ENCODE peak calls at places on chromosomes 3 and 15, in ten cellular contexts. One of them, this sample, is unnamed.

GRCh38 chr3:128969993-128970740 is 23.7 kb downstream of the CFAP92 start:
- DNase-seq in astrocyte of the spinal cord: peak; percentile 40
- DNase-seq in iris pigment epithelial cell: peak; percentile 31
- DNase-seq in activated CD4-positive, alpha-beta T cell treated with anti-CD3 and anti-CD28 coated beads, Interleukin-2, amount 50 U/mL, for 24 hours: peak; percentile 51
- DNase-seq in GF-D8: no peak
- DNase-seq in uterus: peak; percentile 42
- DNase-seq in NCI-H1105 treated with DMSO at 0.1 percent for 48 hours: peak; percentile 65
- DNase-seq in NCI-H345: peak; percentile 35
- DNase-seq in stimulated activated CD8-positive, alpha-beta memory T cell treated with anti-CD3 and anti-CD28 coated beads, Interleukin-12 subunit alpha, Interleukin-12 subunit beta, amount 100 ng/mL, for 1 hour: peak; percentile 44
- DNase-seq in sciatic nerve: peak; percentile 73
- DNase-seq in this sample: no peak

GRCh38 chr3:125051715-125052581 is 3.8 kb downstream of the HEG1 start:
- DNase-seq in stimulated activated CD8-positive, alpha-beta memory T cell treated with anti-CD3 and anti-CD28 coated beads, Interleukin-12 subunit alpha, Interleukin-12 subunit beta, amount 100 ng/mL, for 1 hour: peak; percentile 52
- DNase-seq in NCI-H345: no peak
- DNase-seq in astrocyte of the spinal cord: peak; percentile 94
- DNase-seq in NCI-H1105 treated with DMSO at 0.1 percent for 48 hours: no peak
- DNase-seq in uterus: peak; percentile 56
- DNase-seq in activated CD4-positive, alpha-beta T cell treated with anti-CD3 and anti-CD28 coated beads, Interleukin-2, amount 50 U/mL, for 24 hours: peak; percentile 67
- DNase-seq in iris pigment epithelial cell: peak; percentile 77
- DNase-seq in GF-D8: no peak
- DNase-seq in sciatic nerve: peak; percentile 68
- DNase-seq in this sample: peak; percentile 85

GRCh38 chr15:73336756-73337155 is 32.0 kb downstream of the HCN4 start:
- DNase-seq in NCI-H345: no peak
- DNase-seq in activated CD4-positive, alpha-beta T cell treated with anti-CD3 and anti-CD28 coated beads, Interleukin-2, amount 50 U/mL, for 24 hours: no peak
- DNase-seq in astrocyte of the spinal cord: no peak
- DNase-seq in stimulated activated CD8-positive, alpha-beta memory T cell treated with anti-CD3 and anti-CD28 coated beads, Interleukin-12 subunit alpha, Interleukin-12 subunit beta, amount 100 ng/mL, for 1 hour: no peak
- DNase-seq in NCI-H1105 treated with DMSO at 0.1 percent for 48 hours: no peak
- DNase-seq in GF-D8: no peak
- DNase-seq in uterus: no peak
- DNase-seq in sciatic nerve: no peak
- DNase-seq in iris pigment epithelial cell: no peak
- DNase-seq in this sample: no peak

GRCh38 chr3:188390775-188391443 is 237.0 kb downstream of the LPP start:
- DNase-seq in uterus: no peak
- DNase-seq in NCI-H345: no peak
- DNase-seq in activated CD4-positive, alpha-beta T cell treated with anti-CD3 and anti-CD28 coated beads, Interleukin-2, amount 50 U/mL, for 24 hours: no peak
- DNase-seq in sciatic nerve: no peak
- DNase-seq in astrocyte of the spinal cord: no peak
- DNase-seq in GF-D8: no peak
- DNase-seq in iris pigment epithelial cell: peak; percentile 38
- DNase-seq in NCI-H1105 treated with DMSO at 0.1 percent for 48 hours: no peak
- DNase-seq in stimulated activated CD8-positive, alpha-beta memory T cell treated with anti-CD3 and anti-CD28 coated beads, Interleukin-12 subunit alpha, Interleukin-12 subunit beta, amount 100 ng/mL, for 1 hour: no peak
- DNase-seq in this sample: no peak

GRCh38 chr3:17632401-17633100 is 109.9 kb downstream of the TBC1D5 start:
- DNase-seq in GF-D8: peak; percentile 35
- DNase-seq in NCI-H345: no peak
- DNase-seq in astrocyte of the spinal cord: peak; percentile 77
- DNase-seq in uterus: no peak
- DNase-seq in activated CD4-positive, alpha-beta T cell treated with anti-CD3 and anti-CD28 coated beads, Interleukin-2, amount 50 U/mL, for 24 hours: peak; percentile 1
- DNase-seq in iris pigment epithelial cell: peak; percentile 91
- DNase-seq in sciatic nerve: no peak
- DNase-seq in stimulated activated CD8-positive, alpha-beta memory T cell treated with anti-CD3 and anti-CD28 coated beads, Interleukin-12 subunit alpha, Interleukin-12 subunit beta, amount 100 ng/mL, for 1 hour: no peak
- DNase-seq in NCI-H1105 treated with DMSO at 0.1 percent for 48 hours: no peak
- DNase-seq in this sample: no peak

GRCh38 chr15:55649058-55649423 is 60.9 kb upstream of the PYGO1 start:
- DNase-seq in NCI-H1105 treated with DMSO at 0.1 percent for 48 hours: no peak
- DNase-seq in iris pigment epithelial cell: peak; percentile 81
- DNase-seq in stimulated activated CD8-positive, alpha-beta memory T cell treated with anti-CD3 and anti-CD28 coated beads, Interleukin-12 subunit alpha, Interleukin-12 subunit beta, amount 100 ng/mL, for 1 hour: no peak
- DNase-seq in astrocyte of the spinal cord: peak; percentile 67
- DNase-seq in sciatic nerve: no peak
- DNase-seq in uterus: no peak
- DNase-seq in activated CD4-positive, alpha-beta T cell treated with anti-CD3 and anti-CD28 coated beads, Interleukin-2, amount 50 U/mL, for 24 hours: no peak
- DNase-seq in NCI-H345: no peak
- DNase-seq in GF-D8: no peak
- DNase-seq in this sample: no peak

GRCh38 chr3:156781310-156782230 is 44.6 kb upstream of the LEKR1 start:
- DNase-seq in GF-D8: no peak
- DNase-seq in uterus: no peak
- DNase-seq in stimulated activated CD8-positive, alpha-beta memory T cell treated with anti-CD3 and anti-CD28 coated beads, Interleukin-12 subunit alpha, Interleukin-12 subunit beta, amount 100 ng/mL, for 1 hour: no peak
- DNase-seq in sciatic nerve: no peak
- DNase-seq in iris pigment epithelial cell: peak; percentile 58
- DNase-seq in astrocyte of the spinal cord: peak; percentile 48
- DNase-seq in NCI-H1105 treated with DMSO at 0.1 percent for 48 hours: no peak
- DNase-seq in activated CD4-positive, alpha-beta T cell treated with anti-CD3 and anti-CD28 coated beads, Interleukin-2, amount 50 U/mL, for 24 hours: no peak
- DNase-seq in NCI-H345: no peak
- DNase-seq in this sample: no peak

GRCh38 chr15:71659730-71660067 is 150.7 kb upstream of the NR2E3 start:
- DNase-seq in activated CD4-positive, alpha-beta T cell treated with anti-CD3 and anti-CD28 coated beads, Interleukin-2, amount 50 U/mL, for 24 hours: no peak
- DNase-seq in uterus: no peak
- DNase-seq in GF-D8: no peak
- DNase-seq in stimulated activated CD8-positive, alpha-beta memory T cell treated with anti-CD3 and anti-CD28 coated beads, Interleukin-12 subunit alpha, Interleukin-12 subunit beta, amount 100 ng/mL, for 1 hour: no peak
- DNase-seq in astrocyte of the spinal cord: no peak
- DNase-seq in iris pigment epithelial cell: peak; percentile 28
- DNase-seq in NCI-H345: no peak
- DNase-seq in NCI-H1105 treated with DMSO at 0.1 percent for 48 hours: no peak
- DNase-seq in sciatic nerve: no peak
- DNase-seq in this sample: no peak

GRCh38 chr3:150293401-150294001 is 114.6 kb upstream of the TSC22D2 start:
- DNase-seq in NCI-H1105 treated with DMSO at 0.1 percent for 48 hours: no peak
- DNase-seq in stimulated activated CD8-positive, alpha-beta memory T cell treated with anti-CD3 and anti-CD28 coated beads, Interleukin-12 subunit alpha, Interleukin-12 subunit beta, amount 100 ng/mL, for 1 hour: no peak
- DNase-seq in sciatic nerve: no peak
- DNase-seq in iris pigment epithelial cell: peak; percentile 91
- DNase-seq in uterus: no peak
- DNase-seq in GF-D8: no peak
- DNase-seq in NCI-H345: no peak
- DNase-seq in astrocyte of the spinal cord: peak; percentile 85
- DNase-seq in activated CD4-positive, alpha-beta T cell treated with anti-CD3 and anti-CD28 coated beads, Interleukin-2, amount 50 U/mL, for 24 hours: no peak
- DNase-seq in this sample: no peak

GRCh38 chr3:194573680-194574437 is 59.4 kb downstream of the TMEM44 start:
- DNase-seq in activated CD4-positive, alpha-beta T cell treated with anti-CD3 and anti-CD28 coated beads, Interleukin-2, amount 50 U/mL, for 24 hours: peak; percentile 35
- DNase-seq in NCI-H1105 treated with DMSO at 0.1 percent for 48 hours: peak; percentile 20
- DNase-seq in uterus: no peak
- DNase-seq in iris pigment epithelial cell: peak; percentile 58
- DNase-seq in astrocyte of the spinal cord: no peak
- DNase-seq in GF-D8: no peak
- DNase-seq in stimulated activated CD8-positive, alpha-beta memory T cell treated with anti-CD3 and anti-CD28 coated beads, Interleukin-12 subunit alpha, Interleukin-12 subunit beta, amount 100 ng/mL, for 1 hour: no peak
- DNase-seq in NCI-H345: peak; percentile 40
- DNase-seq in sciatic nerve: no peak
- DNase-seq in this sample: no peak

GRCh38 chr3:176663819-176664218 is 533.5 kb downstream of the TBL1XR1 start:
- DNase-seq in sciatic nerve: no peak
- DNase-seq in stimulated activated CD8-positive, alpha-beta memory T cell treated with anti-CD3 and anti-CD28 coated beads, Interleukin-12 subunit alpha, Interleukin-12 subunit beta, amount 100 ng/mL, for 1 hour: no peak
- DNase-seq in GF-D8: no peak
- DNase-seq in iris pigment epithelial cell: peak; percentile 89
- DNase-seq in NCI-H345: peak; percentile 42
- DNase-seq in NCI-H1105 treated with DMSO at 0.1 percent for 48 hours: peak; percentile 91
- DNase-seq in uterus: no peak
- DNase-seq in astrocyte of the spinal cord: peak; percentile 68
- DNase-seq in activated CD4-positive, alpha-beta T cell treated with anti-CD3 and anti-CD28 coated beads, Interleukin-2, amount 50 U/mL, for 24 hours: no peak
- DNase-seq in this sample: no peak

GRCh38 chr3:127324913-127325629 is 37.2 kb upstream of the PRR20G start:
- DNase-seq in NCI-H345: no peak
- DNase-seq in sciatic nerve: no peak
- DNase-seq in astrocyte of the spinal cord: no peak
- DNase-seq in GF-D8: no peak
- DNase-seq in NCI-H1105 treated with DMSO at 0.1 percent for 48 hours: no peak
- DNase-seq in stimulated activated CD8-positive, alpha-beta memory T cell treated with anti-CD3 and anti-CD28 coated beads, Interleukin-12 subunit alpha, Interleukin-12 subunit beta, amount 100 ng/mL, for 1 hour: no peak
- DNase-seq in uterus: no peak
- DNase-seq in activated CD4-positive, alpha-beta T cell treated with anti-CD3 and anti-CD28 coated beads, Interleukin-2, amount 50 U/mL, for 24 hours: no peak
- DNase-seq in iris pigment epithelial cell: no peak
- DNase-seq in this sample: no peak

GRCh38 chr3:175585898-175586297 is 726.8 kb downstream of the NAALADL2 start:
- DNase-seq in iris pigment epithelial cell: peak; percentile 84
- DNase-seq in GF-D8: no peak
- DNase-seq in NCI-H1105 treated with DMSO at 0.1 percent for 48 hours: no peak
- DNase-seq in uterus: no peak
- DNase-seq in sciatic nerve: no peak
- DNase-seq in NCI-H345: no peak
- DNase-seq in stimulated activated CD8-positive, alpha-beta memory T cell treated with anti-CD3 and anti-CD28 coated beads, Interleukin-12 subunit alpha, Interleukin-12 subunit beta, amount 100 ng/mL, for 1 hour: no peak
- DNase-seq in activated CD4-positive, alpha-beta T cell treated with anti-CD3 and anti-CD28 coated beads, Interleukin-2, amount 50 U/mL, for 24 hours: no peak
- DNase-seq in astrocyte of the spinal cord: peak; percentile 76
- DNase-seq in this sample: no peak

GRCh38 chr3:187629711-187630110 is 40.5 kb downstream of the SST start:
- DNase-seq in sciatic nerve: no peak
- DNase-seq in GF-D8: no peak
- DNase-seq in NCI-H345: no peak
- DNase-seq in iris pigment epithelial cell: peak; percentile 8
- DNase-seq in activated CD4-positive, alpha-beta T cell treated with anti-CD3 and anti-CD28 coated beads, Interleukin-2, amount 50 U/mL, for 24 hours: no peak
- DNase-seq in stimulated activated CD8-positive, alpha-beta memory T cell treated with anti-CD3 and anti-CD28 coated beads, Interleukin-12 subunit alpha, Interleukin-12 subunit beta, amount 100 ng/mL, for 1 hour: no peak
- DNase-seq in NCI-H1105 treated with DMSO at 0.1 percent for 48 hours: no peak
- DNase-seq in astrocyte of the spinal cord: no peak
- DNase-seq in uterus: no peak
- DNase-seq in this sample: no peak

GRCh38 chr3:64143399-64144130 is 81.7 kb downstream of the PRICKLE2 start:
- DNase-seq in uterus: peak; percentile 26
- DNase-seq in iris pigment epithelial cell: peak; percentile 72
- DNase-seq in sciatic nerve: no peak
- DNase-seq in GF-D8: no peak
- DNase-seq in NCI-H345: no peak
- DNase-seq in astrocyte of the spinal cord: peak; percentile 67
- DNase-seq in activated CD4-positive, alpha-beta T cell treated with anti-CD3 and anti-CD28 coated beads, Interleukin-2, amount 50 U/mL, for 24 hours: no peak
- DNase-seq in NCI-H1105 treated with DMSO at 0.1 percent for 48 hours: peak; percentile 84
- DNase-seq in stimulated activated CD8-positive, alpha-beta memory T cell treated with anti-CD3 and anti-CD28 coated beads, Interleukin-12 subunit alpha, Interleukin-12 subunit beta, amount 100 ng/mL, for 1 hour: no peak
- DNase-seq in this sample: no peak

GRCh38 chr3:48614044-48614443 is 4.6 kb upstream of the UQCRC1 start:
- DNase-seq in GF-D8: no peak
- DNase-seq in sciatic nerve: no peak
- DNase-seq in stimulated activated CD8-positive, alpha-beta memory T cell treated with anti-CD3 and anti-CD28 coated beads, Interleukin-12 subunit alpha, Interleukin-12 subunit beta, amount 100 ng/mL, for 1 hour: no peak
- DNase-seq in astrocyte of the spinal cord: peak; percentile 39
- DNase-seq in uterus: no peak
- DNase-seq in activated CD4-positive, alpha-beta T cell treated with anti-CD3 and anti-CD28 coated beads, Interleukin-2, amount 50 U/mL, for 24 hours: no peak
- DNase-seq in NCI-H345: no peak
- DNase-seq in NCI-H1105 treated with DMSO at 0.1 percent for 48 hours: no peak
- DNase-seq in iris pigment epithelial cell: peak; percentile 82
- DNase-seq in this sample: no peak

GRCh38 chr3:113534365-113534764 is 2.0 kb downstream of the SIDT1 start:
- DNase-seq in activated CD4-positive, alpha-beta T cell treated with anti-CD3 and anti-CD28 coated beads, Interleukin-2, amount 50 U/mL, for 24 hours: no peak
- DNase-seq in uterus: no peak
- DNase-seq in NCI-H1105 treated with DMSO at 0.1 percent for 48 hours: no peak
- DNase-seq in GF-D8: no peak
- DNase-seq in NCI-H345: no peak
- DNase-seq in stimulated activated CD8-positive, alpha-beta memory T cell treated with anti-CD3 and anti-CD28 coated beads, Interleukin-12 subunit alpha, Interleukin-12 subunit beta, amount 100 ng/mL, for 1 hour: no peak
- DNase-seq in astrocyte of the spinal cord: no peak
- DNase-seq in sciatic nerve: no peak
- DNase-seq in iris pigment epithelial cell: no peak
- DNase-seq in this sample: no peak

GRCh38 chr15:98968576-98968975 is 39.0 kb downstream of the PGPEP1L start:
- DNase-seq in iris pigment epithelial cell: no peak
- DNase-seq in NCI-H345: no peak
- DNase-seq in astrocyte of the spinal cord: no peak
- DNase-seq in uterus: no peak
- DNase-seq in activated CD4-positive, alpha-beta T cell treated with anti-CD3 and anti-CD28 coated beads, Interleukin-2, amount 50 U/mL, for 24 hours: no peak
- DNase-seq in NCI-H1105 treated with DMSO at 0.1 percent for 48 hours: no peak
- DNase-seq in sciatic nerve: no peak
- DNase-seq in stimulated activated CD8-positive, alpha-beta memory T cell treated with anti-CD3 and anti-CD28 coated beads, Interleukin-12 subunit alpha, Interleukin-12 subunit beta, amount 100 ng/mL, for 1 hour: no peak
- DNase-seq in GF-D8: no peak
- DNase-seq in this sample: no peak

GRCh38 chr3:184526158-184526483 is 35.5 kb upstream of the EPHB3 start:
- DNase-seq in astrocyte of the spinal cord: no peak
- DNase-seq in activated CD4-positive, alpha-beta T cell treated with anti-CD3 and anti-CD28 coated beads, Interleukin-2, amount 50 U/mL, for 24 hours: no peak
- DNase-seq in sciatic nerve: no peak
- DNase-seq in NCI-H345: peak; percentile 73
- DNase-seq in GF-D8: no peak
- DNase-seq in stimulated activated CD8-positive, alpha-beta memory T cell treated with anti-CD3 and anti-CD28 coated beads, Interleukin-12 subunit alpha, Interleukin-12 subunit beta, amount 100 ng/mL, for 1 hour: no peak
- DNase-seq in uterus: no peak
- DNase-seq in NCI-H1105 treated with DMSO at 0.1 percent for 48 hours: no peak
- DNase-seq in iris pigment epithelial cell: no peak
- DNase-seq in this sample: no peak